ENCODE peak calls at places on chromosomes 3 and 15, in eight cellular contexts. V is PC-3, O is lung, I is tibial artery, W is GM23338, A is fibroblast of lung, P is A549, G is adipocyte. Z is an unnamed sample.

GRCh38 chr15:59369597-59369996 is 3.1 kb downstream of the MYO1E start:
- DNase-seq in O (no peak), W (no peak), V (peak; percentile 54), A (no peak), I (no peak), P (no peak), G (no peak), Z (no peak)

GRCh38 chr3:33441322-33441976 is 1.2 kb upstream of the UBP1 start:
- DNase-seq in W (no peak), I (peak; percentile 74), A (no peak), V (peak; percentile 21), O (no peak), P (no peak), G (no peak), Z (no peak)

GRCh38 chr3:101639280-101639963 is 37.5 kb downstream of the ZBTB11 start:
- DNase-seq in O (no peak), A (no peak), G (no peak), W (no peak), V (no peak), I (no peak), P (no peak), Z (no peak)

GRCh38 chr15:44314512-44314911 is 26.0 kb downstream of the GOLM2 start:
- DNase-seq in G (no peak), A (no peak), W (no peak), V (no peak), I (no peak), P (no peak), O (no peak), Z (no peak)

GRCh38 chr3:122681294-122682015 is 816 bp downstream of the PARP14 start:
- DNase-seq in I (no peak), P (no peak), G (no peak), A (peak; percentile 19), V (peak; percentile 15), W (peak; percentile 46), O (no peak), Z (no peak)

GRCh38 chr15:52783191-52783829 is 6.8 kb downstream of the ONECUT1 start:
- DNase-seq in P (no peak), O (no peak), V (no peak), W (peak; percentile 93), G (no peak), I (no peak), A (no peak), Z (no peak)

GRCh38 chr15:38536201-38536676 is 28.4 kb downstream of the RASGRP1 start:
- DNase-seq in P (no peak), G (peak; percentile 75), W (no peak), V (no peak), I (peak; percentile 36), A (peak; percentile 25), O (no peak), Z (no peak)

GRCh38 chr3:169945313-169945712 is 21.3 kb upstream of the SEC62 start:
- DNase-seq in O (no peak), W (no peak), G (no peak), P (no peak), A (no peak), V (no peak), I (peak; percentile 33), Z (peak; percentile 73)

GRCh38 chr3:128335621-128336296 is 130.9 kb downstream of the DNAJB8 start:
- DNase-seq in V (peak; percentile 63), G (no peak), I (no peak), A (no peak), P (no peak), O (no peak), W (peak; percentile 41), Z (no peak)

GRCh38 chr3:175212896-175213295 is 353.8 kb downstream of the NAALADL2 start:
- DNase-seq in G (peak; percentile 41), W (no peak), A (peak; percentile 53), P (no peak), V (peak; percentile 54), O (no peak), I (no peak), Z (no peak)

GRCh38 chr15:83206387-83206970 is 1.1 kb downstream of the HDGFL3 start:
- DNase-seq in O (no peak), W (peak; percentile 35), A (peak; percentile 19), I (no peak), V (peak; percentile 6), P (peak; percentile 32), G (no peak), Z (no peak)

GRCh38 chr3:138862924-138863775 is 28.4 kb upstream of the PIK3CB start:
- DNase-seq in G (peak; percentile 61), A (peak; percentile 56), O (peak; percentile 47), P (peak; percentile 86), I (no peak), W (peak; percentile 62), V (peak; percentile 88), Z (no peak)

GRCh38 chr3:158935846-158936245 is 134.0 kb downstream of the MFSD1 start:
- DNase-seq in W (no peak), V (peak; percentile 37), O (no peak), P (no peak), G (peak; percentile 3), A (no peak), I (no peak), Z (no peak)

GRCh38 chr15:44710236-44711088 is 661 bp downstream of the PATL2 start:
- DNase-seq in A (peak; percentile 47), I (peak; percentile 67), G (peak; percentile 66), V (peak; percentile 18), P (peak; percentile 22), W (peak; percentile 40), O (no peak), Z (peak; percentile 77)

GRCh38 chr3:174202561-174202960 is 656.6 kb upstream of the NAALADL2 start:
- DNase-seq in W (no peak), G (peak; percentile 18), O (no peak), A (peak; percentile 23), V (peak; percentile 60), P (no peak), I (no peak), Z (no peak)

DNA sequence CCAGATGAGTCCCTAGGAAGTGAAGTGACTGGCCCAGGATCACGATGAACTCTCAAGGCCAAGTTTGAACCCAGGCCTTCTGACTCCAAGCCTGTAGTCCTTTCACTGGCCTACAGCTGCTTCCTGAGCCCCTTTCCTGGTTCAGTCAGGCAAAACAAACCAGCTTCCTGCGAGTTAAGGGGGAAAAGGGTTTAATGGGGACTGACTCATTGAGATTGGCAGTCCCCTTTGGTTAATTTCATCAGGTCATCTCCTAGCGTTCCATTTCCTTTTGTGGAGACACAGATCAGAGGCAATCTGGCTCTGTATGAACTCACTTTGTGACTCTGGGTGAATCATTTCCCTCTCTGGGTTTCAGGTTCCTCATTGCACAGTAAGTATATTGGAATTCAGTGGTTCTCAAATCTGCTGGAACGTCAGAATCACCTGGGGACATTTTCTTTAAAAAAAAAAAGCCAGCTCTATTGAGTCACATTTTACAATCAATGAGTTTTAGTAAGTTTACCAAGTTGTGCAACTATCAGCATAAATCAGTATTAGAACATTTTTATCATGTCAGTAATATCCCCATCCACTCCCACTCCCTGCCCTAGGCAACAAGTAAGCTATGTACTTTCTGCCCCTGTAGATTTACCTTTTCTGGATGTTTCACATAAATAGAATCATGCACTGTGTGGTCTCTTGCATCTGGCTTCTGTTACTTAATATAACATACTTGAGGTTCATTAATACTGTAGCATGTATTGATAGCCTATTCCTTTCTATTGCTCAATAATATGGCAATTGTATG is 180.2 kb downstream of the THSD4 start:
- DNase-seq in A (peak; percentile 97), V (peak; percentile 98), W (no peak), O (peak; percentile 31), P (peak; percentile 99), G (peak; percentile 92), I (no peak), Z (no peak)
- H3K4me1 ChIP-seq in A (peaks cover 22% of the 10 kb centered on the region), V (peaks cover 75% of the 10 kb centered on the region), W (no peaks in the 10 kb centered on the region), O (peaks cover 13% of the 10 kb centered on the region), P (peaks cover 74% of the 10 kb centered on the region), G (peaks cover 19% of the 10 kb centered on the region), I (peaks cover 17% of the 10 kb centered on the region), Z (peaks cover 12% of the 10 kb centered on the region)

DNA sequence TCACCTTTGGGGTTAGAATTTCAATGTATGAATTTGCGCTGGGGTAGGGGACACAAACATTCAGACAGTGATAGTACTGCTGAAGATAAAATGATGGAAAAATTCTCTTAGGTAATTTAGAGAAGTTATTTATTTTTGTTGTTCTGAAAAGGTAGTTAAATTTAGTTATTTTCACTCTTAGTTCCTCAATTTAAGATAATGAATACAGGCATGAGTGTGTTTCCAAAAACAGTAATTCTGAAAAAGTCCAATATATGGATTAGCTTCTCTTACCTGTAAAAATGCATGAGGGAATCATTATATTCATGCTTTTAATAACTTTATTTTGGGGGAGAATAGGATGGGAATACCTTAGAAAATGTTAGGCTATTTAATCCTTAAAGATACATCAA is 103.7 kb downstream of the FNDC3B start:
- DNase-seq in O (no peak), W (no peak), V (no peak), P (no peak), A (no peak), G (no peak), I (no peak), Z (no peak)
- H3K4me1 ChIP-seq in O (peaks cover 42% of the 10 kb centered on the region), W (peaks cover 85% of the 10 kb centered on the region), V (peaks cover 55% of the 10 kb centered on the region), P (peaks cover 80% of the 10 kb centered on the region), A (peaks cover 24% of the 10 kb centered on the region), G (peaks cover 49% of the 10 kb centered on the region), I (peaks cover 44% of the 10 kb centered on the region), Z (peaks cover 3% of the 10 kb centered on the region)

GRCh38 chr3:5186089-5186853 is 1.2 kb upstream of the EDEM1 start:
- DNase-seq in O (no peak), V (no peak), I (no peak), P (no peak), G (no peak), A (no peak), W (no peak), Z (no peak)

GRCh38 chr3:5187920-5188418 is 462 bp downstream of the EDEM1 start:
- DNase-seq in O (no peak), W (peak; percentile 62), P (peak; percentile 38), I (peak; percentile 40), A (peak; percentile 29), G (peak; percentile 69), V (peak; percentile 39), Z (peak; percentile 72)

GRCh38 chr3:5187152-5187919 is at the start of gene EDEM1:
- DNase-seq in I (peak; percentile 90), W (peak; percentile 85), A (peak; percentile 94), P (peak; percentile 95), V (peak; percentile 98), O (peak; percentile 96), G (peak; percentile 98), Z (peak; percentile 85)

GRCh38 chr3:5186854-5187151 is 704 bp upstream of the EDEM1 start:
- DNase-seq in G (peak; percentile 58), W (peak; percentile 37), V (peak; percentile 33), I (no peak), A (peak; percentile 28), P (no peak), O (no peak), Z (no peak)

DNA sequence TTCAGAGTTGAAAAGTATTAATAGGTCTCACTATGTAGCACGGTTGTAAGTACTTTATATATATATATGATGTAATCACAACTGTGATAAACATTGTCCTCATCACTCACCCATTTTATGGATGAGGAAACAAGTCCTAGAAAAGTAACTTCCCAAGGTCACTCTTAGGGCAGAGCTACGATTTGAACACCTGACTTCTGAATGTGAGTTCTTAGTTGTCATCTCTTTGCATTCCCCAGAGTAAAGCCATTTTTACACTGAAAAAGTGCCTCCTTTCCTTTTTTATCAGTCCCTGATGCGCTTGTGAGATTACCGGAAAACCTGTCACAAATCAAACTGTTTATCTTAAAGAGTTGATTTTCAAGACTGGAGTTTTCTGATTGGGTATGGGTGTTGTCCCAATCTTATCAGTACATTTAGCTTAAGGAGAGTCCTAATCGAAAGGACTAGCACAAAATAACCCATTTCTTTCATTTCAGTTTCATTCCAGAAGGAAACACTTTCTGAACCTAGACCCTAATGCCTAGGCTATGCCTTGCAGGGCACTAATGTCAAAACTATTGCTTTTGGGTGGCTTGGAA is 2.3 kb upstream of the EDEM1 start:
- DNase-seq in G (no peak), A (no peak), W (no peak), P (no peak), V (no peak), I (no peak), O (no peak), Z (no peak)
- H3K4me1 ChIP-seq in G (peaks cover 22% of the 10 kb centered on the region), A (peaks cover 4% of the 10 kb centered on the region), W (peaks cover 17% of the 10 kb centered on the region), P (peaks cover 18% of the 10 kb centered on the region), V (peaks cover 18% of the 10 kb centered on the region), I (peaks cover 5% of the 10 kb centered on the region), O (peaks cover 8% of the 10 kb centered on the region), Z (peaks cover 16% of the 10 kb centered on the region)

GRCh38 chr15:78658823-78659222 is 17.8 kb upstream of the CHRNB4 start:
- DNase-seq in V (no peak), W (no peak), O (no peak), G (no peak), A (no peak), P (no peak), I (no peak), Z (no peak)
- H3K4me1 ChIP-seq in V (no peaks in the 10 kb centered on the region), W (no peaks in the 10 kb centered on the region), O (no peaks in the 10 kb centered on the region), G (no peaks in the 10 kb centered on the region), A (no peaks in the 10 kb centered on the region), P (no peaks in the 10 kb centered on the region), I (no peaks in the 10 kb centered on the region), Z (no peaks in the 10 kb centered on the region)